ENCODE peak calls at places on chromosomes 11 and 22, in four cellular contexts. One of them, this sample, is unnamed.

GRCh38 chr22:39997939-39998726 is 3.4 kb downstream of the FAM83F start:
- DNase-seq in H1: no peak
- DNase-seq in IMR-90: peak; percentile 36
- DNase-seq in trophoblast cell: peak; percentile 24
- DNase-seq in this sample: peak; percentile 92

GRCh38 chr22:49307870-49308269 is 519.8 kb downstream of the BRD1 start:
- DNase-seq in IMR-90: no peak
- DNase-seq in trophoblast cell: no peak
- DNase-seq in H1: no peak
- DNase-seq in this sample: no peak

GRCh38 chr11:82458777-82459176 is 274.9 kb downstream of the FAM181B start:
- DNase-seq in H1: no peak
- DNase-seq in trophoblast cell: no peak
- DNase-seq in IMR-90: no peak
- DNase-seq in this sample: peak; percentile 16

GRCh38 chr22:29163808-29164207 is 41.9 kb upstream of the EMID1 start:
- DNase-seq in IMR-90: no peak
- DNase-seq in trophoblast cell: no peak
- DNase-seq in H1: no peak
- DNase-seq in this sample: no peak

GRCh38 chr11:47950396-47950795 is 30.0 kb upstream of the PTPRJ start:
- DNase-seq in H1: no peak
- DNase-seq in IMR-90: no peak
- DNase-seq in trophoblast cell: no peak
- DNase-seq in this sample: no peak

GRCh38 chr11:62880803-62881578 is at the start of gene SLC3A2:
- DNase-seq in H1: peak; percentile 56
- DNase-seq in trophoblast cell: peak; percentile 91
- DNase-seq in IMR-90: peak; percentile 82
- DNase-seq in this sample: peak; percentile 92

GRCh38 chr11:72141066-72141465 is 5.5 kb downstream of the FOLR3 start:
- DNase-seq in H1: no peak
- DNase-seq in IMR-90: peak; percentile 90
- DNase-seq in trophoblast cell: peak; percentile 67
- DNase-seq in this sample: no peak

GRCh38 chr11:19576054-19576453 is 136.6 kb upstream of the NAV2 start:
- DNase-seq in IMR-90: peak; percentile 49
- DNase-seq in trophoblast cell: no peak
- DNase-seq in H1: no peak
- DNase-seq in this sample: no peak

GRCh38 chr11:34631737-34632104 is 10.8 kb downstream of the EHF start:
- DNase-seq in IMR-90: no peak
- DNase-seq in H1: no peak
- DNase-seq in trophoblast cell: no peak
- DNase-seq in this sample: no peak

GRCh38 chr11:36019722-36020121 is 75.9 kb downstream of the LDLRAD3 start:
- DNase-seq in H1: no peak
- DNase-seq in trophoblast cell: no peak
- DNase-seq in IMR-90: no peak
- DNase-seq in this sample: peak; percentile 23

GRCh38 chr11:76947190-76947589 is 86.5 kb downstream of the ACER3 start:
- DNase-seq in H1: no peak
- DNase-seq in trophoblast cell: no peak
- DNase-seq in IMR-90: no peak
- DNase-seq in this sample: no peak

GRCh38 chr11:134510641-134511040 is 98.6 kb upstream of the B3GAT1 start:
- DNase-seq in H1: no peak
- DNase-seq in trophoblast cell: no peak
- DNase-seq in IMR-90: no peak
- DNase-seq in this sample: no peak

GRCh38 chr11:69648679-69649575 is 8.0 kb downstream of the CCND1 start:
- DNase-seq in H1: no peak
- DNase-seq in IMR-90: no peak
- DNase-seq in trophoblast cell: no peak
- DNase-seq in this sample: no peak

GRCh38 chr11:77196961-77197360 is 68.9 kb downstream of the MYO7A start:
- DNase-seq in IMR-90: no peak
- DNase-seq in H1: no peak
- DNase-seq in trophoblast cell: no peak
- DNase-seq in this sample: no peak

GRCh38 chr11:47913569-47914244 is 65.6 kb upstream of the NUP160 start:
- DNase-seq in IMR-90: no peak
- DNase-seq in H1: no peak
- DNase-seq in trophoblast cell: no peak
- DNase-seq in this sample: peak; percentile 23

GRCh38 chr11:134019500-134019899 is 49.4 kb upstream of the JAM3 start:
- DNase-seq in H1: no peak
- DNase-seq in trophoblast cell: no peak
- DNase-seq in IMR-90: no peak
- DNase-seq in this sample: no peak

DNA sequence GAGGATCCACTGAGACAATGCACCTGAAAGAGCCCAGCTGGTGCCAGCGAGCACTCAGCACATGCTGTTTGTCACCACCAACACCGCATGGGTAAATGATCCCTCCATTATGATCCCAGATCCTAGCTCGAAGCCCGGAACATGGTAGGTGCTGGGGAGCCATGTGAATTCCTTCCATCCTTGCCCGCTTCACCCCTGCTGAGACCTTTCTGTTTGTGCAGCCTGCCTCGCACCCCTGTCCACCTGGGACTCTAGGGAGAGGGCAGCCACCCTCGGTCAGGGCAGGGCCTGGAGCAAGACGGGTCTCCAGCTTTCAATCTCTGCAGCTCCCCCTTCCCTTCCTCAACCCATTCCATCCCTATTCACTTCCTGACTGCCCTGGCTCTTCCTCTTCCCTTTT is 116.2 kb upstream of the ALX4 start:
- DNase-seq in trophoblast cell: no peak
- DNase-seq in H1: no peak
- DNase-seq in IMR-90: no peak
- DNase-seq in this sample: no peak
- H2BK120ac ChIP-seq in trophoblast cell: no peak overlapping the region
- H2BK120ac ChIP-seq in H1: no peak overlapping the region
- H2BK120ac ChIP-seq in IMR-90: no peak overlapping the region
- H2BK120ac ChIP-seq in this sample: no peak overlapping the region

GRCh38 chr22:50714150-50714549 is 23.9 kb upstream of the ACR start:
- DNase-seq in IMR-90: no peak
- DNase-seq in trophoblast cell: no peak
- DNase-seq in H1: no peak
- DNase-seq in this sample: no peak
- H3K23ac ChIP-seq in IMR-90: no peak overlapping the region
- H3K23ac ChIP-seq in trophoblast cell: no peak overlapping the region
- H3K23ac ChIP-seq in H1: no peak overlapping the region
- H3K23ac ChIP-seq in this sample: no peak overlapping the region

DNA sequence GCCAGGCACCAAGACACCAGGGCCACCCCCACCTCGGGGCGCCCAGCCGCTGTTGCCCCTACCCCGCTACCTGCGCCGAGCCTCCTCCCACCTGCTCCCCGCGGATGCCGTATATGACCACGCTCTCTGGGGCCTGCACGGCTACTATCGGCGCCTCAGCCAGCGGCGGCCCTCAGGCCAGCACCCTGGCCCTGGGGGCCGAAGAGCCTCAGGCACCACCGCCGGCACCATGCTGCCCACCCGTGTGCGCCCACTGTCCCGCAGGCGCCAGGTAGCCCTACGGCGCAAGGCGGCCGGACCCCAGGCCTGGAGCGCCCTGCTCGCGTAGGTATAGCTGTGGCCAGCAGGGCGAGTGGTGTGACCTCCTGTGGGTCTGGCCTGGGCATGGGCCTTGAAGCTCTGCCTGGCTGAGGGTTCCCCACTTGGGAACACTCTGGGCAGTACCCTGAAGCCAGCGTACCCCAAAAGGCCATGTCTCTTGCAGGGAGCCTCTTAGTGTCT is 14.8 kb upstream of the MDK start:
- DNase-seq in IMR-90: no peak
- DNase-seq in H1: no peak
- DNase-seq in trophoblast cell: no peak
- DNase-seq in this sample: no peak
- H3K18ac ChIP-seq in IMR-90: no peak overlapping the region
- H3K18ac ChIP-seq in H1: no peak overlapping the region
- H3K18ac ChIP-seq in trophoblast cell: no peak overlapping the region
- H3K18ac ChIP-seq in this sample: no peak overlapping the region

GRCh38 chr22:19868773-19869471 is 14.2 kb upstream of the GNB1L start:
- DNase-seq in trophoblast cell: no peak
- DNase-seq in H1: no peak
- DNase-seq in IMR-90: no peak
- DNase-seq in this sample: no peak

GRCh38 chr22:19871845-19872778 is 17.4 kb upstream of the GNB1L start:
- DNase-seq in H1: no peak
- DNase-seq in IMR-90: no peak
- DNase-seq in trophoblast cell: no peak
- DNase-seq in this sample: no peak

GRCh38 chr22:19869497-19870152 is 15.0 kb upstream of the GNB1L start:
- DNase-seq in IMR-90: no peak
- DNase-seq in trophoblast cell: no peak
- DNase-seq in H1: no peak
- DNase-seq in this sample: no peak

GRCh38 chr22:19871023-19871844 is 16.6 kb upstream of the GNB1L start:
- DNase-seq in trophoblast cell: no peak
- DNase-seq in H1: no peak
- DNase-seq in IMR-90: no peak
- DNase-seq in this sample: no peak

DNA sequence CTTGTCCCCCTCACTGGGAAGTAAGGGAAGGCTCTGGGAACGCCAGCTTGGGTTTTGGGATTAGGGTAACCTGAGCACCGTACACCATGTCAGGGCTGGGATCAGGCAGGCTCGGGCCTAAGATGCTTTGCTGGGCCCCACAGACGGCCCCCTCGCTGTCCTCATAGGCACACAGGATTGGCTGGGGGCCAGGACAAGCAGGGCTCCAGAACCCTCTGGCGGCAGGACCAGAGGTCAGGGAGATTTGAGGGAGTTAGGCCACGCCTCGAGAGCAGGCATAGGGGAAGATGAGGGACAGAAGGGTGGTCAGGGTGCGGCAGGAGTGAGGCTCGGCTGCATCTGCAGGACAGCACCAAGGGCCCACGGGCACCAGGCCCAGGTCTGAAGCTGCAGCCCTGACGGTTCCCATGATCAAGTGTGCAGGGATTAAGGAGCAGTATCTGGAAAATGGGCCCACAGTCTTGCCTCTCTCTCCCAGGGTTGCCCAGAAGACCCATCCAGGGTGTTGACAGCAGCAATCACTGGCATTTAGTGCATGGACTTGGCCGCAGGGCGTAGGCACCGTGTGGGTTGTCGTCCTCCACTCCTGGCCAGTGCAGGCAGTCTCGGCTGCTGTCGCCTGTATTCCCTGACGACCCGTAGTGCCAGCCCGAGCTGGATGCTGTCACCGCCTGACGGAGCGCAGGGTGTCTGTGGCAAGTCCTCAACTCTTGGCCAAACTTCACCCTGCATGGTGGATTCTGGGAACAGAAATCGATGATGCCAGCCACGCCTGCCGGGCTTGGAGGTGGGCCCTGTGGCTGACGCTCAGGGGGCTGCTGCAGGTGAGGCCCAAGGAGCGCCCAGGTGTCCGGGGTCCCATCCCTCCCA is 15.7 kb upstream of the GNB1L start:
- DNase-seq in H1: no peak
- DNase-seq in trophoblast cell: no peak
- DNase-seq in IMR-90: no peak
- DNase-seq in this sample: no peak
- H2BK120ac ChIP-seq in H1: no peak overlapping the region
- H2BK120ac ChIP-seq in trophoblast cell: no peak overlapping the region
- H2BK120ac ChIP-seq in IMR-90: no peak overlapping the region
- H2BK120ac ChIP-seq in this sample: no peak overlapping the region

GRCh38 chr11:9953994-9954626 is 290.2 kb downstream of the SWAP70 start:
- DNase-seq in trophoblast cell: no peak
- DNase-seq in IMR-90: peak; percentile 65
- DNase-seq in H1: no peak
- DNase-seq in this sample: no peak

GRCh38 chr11:9947231-9947864 is 283.5 kb downstream of the SWAP70 start:
- DNase-seq in H1: no peak
- DNase-seq in trophoblast cell: no peak
- DNase-seq in IMR-90: no peak
- DNase-seq in this sample: no peak

GRCh38 chr11:9950462-9950861 is 286.6 kb downstream of the SWAP70 start:
- DNase-seq in trophoblast cell: no peak
- DNase-seq in H1: no peak
- DNase-seq in IMR-90: no peak
- DNase-seq in this sample: no peak

GRCh38 chr11:9955387-9955786 is 291.5 kb downstream of the SWAP70 start:
- DNase-seq in trophoblast cell: no peak
- DNase-seq in IMR-90: peak; percentile 61
- DNase-seq in H1: no peak
- DNase-seq in this sample: no peak

GRCh38 chr11:9951714-9952275 is 287.9 kb downstream of the SWAP70 start:
- DNase-seq in H1: no peak
- DNase-seq in IMR-90: no peak
- DNase-seq in trophoblast cell: no peak
- DNase-seq in this sample: no peak
- H3K23ac ChIP-seq in H1: no peak overlapping the region
- H3K23ac ChIP-seq in IMR-90: no peak overlapping the region
- H3K23ac ChIP-seq in trophoblast cell: no peak overlapping the region
- H3K23ac ChIP-seq in this sample: no peak overlapping the region

GRCh38 chr11:115060840-115061239 is 382.5 kb downstream of the NXPE2 start:
- DNase-seq in H1: no peak
- DNase-seq in trophoblast cell: no peak
- DNase-seq in IMR-90: no peak
- DNase-seq in this sample: no peak
- H3K18ac ChIP-seq in H1: no peak overlapping the region
- H3K18ac ChIP-seq in trophoblast cell: no peak overlapping the region
- H3K18ac ChIP-seq in IMR-90: no peak overlapping the region
- H3K18ac ChIP-seq in this sample: no peak overlapping the region

GRCh38 chr22:42697542-42698013 is 23.1 kb downstream of the A4GALT start:
- DNase-seq in IMR-90: peak; percentile 73
- DNase-seq in trophoblast cell: peak; percentile 73
- DNase-seq in H1: no peak
- DNase-seq in this sample: peak; percentile 79
- H2BK120ac ChIP-seq in IMR-90: peak overlapping the region; percentile 60
- H2BK120ac ChIP-seq in trophoblast cell: peak overlapping the region; percentile 67
- H2BK120ac ChIP-seq in H1: no peak overlapping the region
- H2BK120ac ChIP-seq in this sample: no peak overlapping the region

This sample was measured in mesendoderm.